ENCODE peak calls at places on chromosomes 4 and X, in six cellular contexts. One of them, this sample, is unnamed.

GRCh38 chrX:37871626-37872302 is 24.4 kb upstream of the DYNLT3 start:
- DNase-seq in endothelial cell of umbilical vein: peak; percentile 46
- DNase-seq in HepG2: no peak
- DNase-seq in A549: peak; percentile 52
- DNase-seq in GM12878: no peak
- DNase-seq in K562: peak; percentile 64
- DNase-seq in this sample: peak; percentile 64

GRCh38 chrX:64379924-64380323 is 15.3 kb downstream of the MTMR8 start:
- DNase-seq in endothelial cell of umbilical vein: no peak
- DNase-seq in HepG2: no peak
- DNase-seq in A549: no peak
- DNase-seq in K562: no peak
- DNase-seq in GM12878: no peak
- DNase-seq in this sample: no peak

GRCh38 chr4:133403913-133404312 is 254.8 kb downstream of the PCDH10 start:
- DNase-seq in HepG2: no peak
- DNase-seq in GM12878: no peak
- DNase-seq in A549: no peak
- DNase-seq in endothelial cell of umbilical vein: no peak
- DNase-seq in K562: peak; percentile 5
- DNase-seq in this sample: no peak

GRCh38 chr4:76283900-76284299 is 22.6 kb upstream of the STBD1 start:
- DNase-seq in A549: no peak
- DNase-seq in K562: no peak
- DNase-seq in GM12878: no peak
- DNase-seq in endothelial cell of umbilical vein: no peak
- DNase-seq in HepG2: no peak
- DNase-seq in this sample: no peak

GRCh38 chr4:186146443-186146842 is 41.9 kb downstream of the FAM149A start:
- DNase-seq in A549: no peak
- DNase-seq in GM12878: no peak
- DNase-seq in endothelial cell of umbilical vein: no peak
- DNase-seq in HepG2: no peak
- DNase-seq in K562: no peak
- DNase-seq in this sample: no peak

GRCh38 chr4:17613761-17614415 is 553 bp upstream of the MED28 start:
- DNase-seq in K562: no peak
- DNase-seq in A549: no peak
- DNase-seq in endothelial cell of umbilical vein: no peak
- DNase-seq in GM12878: no peak
- DNase-seq in HepG2: peak; percentile 50
- DNase-seq in this sample: peak; percentile 72

GRCh38 chr4:152643153-152644035 is 36.4 kb downstream of the TMEM154 start:
- DNase-seq in A549: no peak
- DNase-seq in endothelial cell of umbilical vein: no peak
- DNase-seq in HepG2: no peak
- DNase-seq in K562: peak; percentile 3
- DNase-seq in GM12878: peak; percentile 75
- DNase-seq in this sample: peak; percentile 92

GRCh38 chr4:124948976-124949597 is 236.6 kb upstream of the ANKRD50 start:
- DNase-seq in GM12878: no peak
- DNase-seq in A549: peak; percentile 6
- DNase-seq in endothelial cell of umbilical vein: peak; percentile 80
- DNase-seq in K562: no peak
- DNase-seq in HepG2: no peak
- DNase-seq in this sample: no peak

GRCh38 chrX:153416781-153417180 is 5.5 kb downstream of the ZFP92 start:
- DNase-seq in GM12878: no peak
- DNase-seq in K562: peak; percentile 63
- DNase-seq in HepG2: no peak
- DNase-seq in A549: no peak
- DNase-seq in endothelial cell of umbilical vein: no peak
- DNase-seq in this sample: no peak

GRCh38 chr4:40254961-40255721 is 58.3 kb downstream of the RHOH start:
- DNase-seq in HepG2: peak; percentile 9
- DNase-seq in K562: no peak
- DNase-seq in endothelial cell of umbilical vein: peak; percentile 71
- DNase-seq in A549: peak; percentile 76
- DNase-seq in GM12878: no peak
- DNase-seq in this sample: peak; percentile 47

GRCh38 chr4:120085705-120086104 is 19.1 kb upstream of the MAD2L1 start:
- DNase-seq in K562: no peak
- DNase-seq in HepG2: no peak
- DNase-seq in A549: no peak
- DNase-seq in GM12878: no peak
- DNase-seq in endothelial cell of umbilical vein: no peak
- DNase-seq in this sample: no peak

GRCh38 chrX:68719904-68720614 is 72.6 kb downstream of the STARD8 start:
- DNase-seq in HepG2: peak; percentile 9
- DNase-seq in GM12878: no peak
- DNase-seq in A549: peak; percentile 16
- DNase-seq in K562: peak; percentile 30
- DNase-seq in endothelial cell of umbilical vein: no peak
- DNase-seq in this sample: peak; percentile 25

GRCh38 chr4:148007303-148007702 is 275.4 kb downstream of the ARHGAP10 start:
- DNase-seq in endothelial cell of umbilical vein: peak; percentile 87
- DNase-seq in HepG2: no peak
- DNase-seq in A549: peak; percentile 85
- DNase-seq in GM12878: no peak
- DNase-seq in K562: peak; percentile 24
- DNase-seq in this sample: peak; percentile 27

GRCh38 chr4:949656-950055 is 17.4 kb downstream of the TMEM175 start:
- DNase-seq in endothelial cell of umbilical vein: no peak
- DNase-seq in K562: no peak
- DNase-seq in HepG2: no peak
- DNase-seq in GM12878: no peak
- DNase-seq in A549: no peak
- DNase-seq in this sample: no peak

GRCh38 chrX:11273544-11273943 is 19.7 kb upstream of the AMELX start:
- DNase-seq in K562: no peak
- DNase-seq in GM12878: no peak
- DNase-seq in A549: no peak
- DNase-seq in HepG2: no peak
- DNase-seq in endothelial cell of umbilical vein: no peak
- DNase-seq in this sample: no peak

GRCh38 chr4:68348577-68348976 is 1.3 kb downstream of the YTHDC1 start:
- DNase-seq in GM12878: no peak
- DNase-seq in A549: no peak
- DNase-seq in endothelial cell of umbilical vein: peak; percentile 26
- DNase-seq in HepG2: no peak
- DNase-seq in K562: no peak
- DNase-seq in this sample: peak; percentile 6

GRCh38 chr4:11702886-11703555 is 274.3 kb upstream of the HS3ST1 start:
- DNase-seq in A549: no peak
- DNase-seq in GM12878: no peak
- DNase-seq in K562: no peak
- DNase-seq in endothelial cell of umbilical vein: no peak
- DNase-seq in HepG2: no peak
- DNase-seq in this sample: no peak

GRCh38 chr4:26361287-26361686 is 40.5 kb downstream of the RBPJ start:
- DNase-seq in A549: no peak
- DNase-seq in GM12878: no peak
- DNase-seq in endothelial cell of umbilical vein: no peak
- DNase-seq in K562: no peak
- DNase-seq in HepG2: no peak
- DNase-seq in this sample: no peak

GRCh38 chr4:3077796-3078195 is 3.3 kb downstream of the HTT start:
- DNase-seq in A549: no peak
- DNase-seq in endothelial cell of umbilical vein: no peak
- DNase-seq in HepG2: no peak
- DNase-seq in K562: no peak
- DNase-seq in GM12878: peak; percentile 86
- DNase-seq in this sample: no peak

GRCh38 chrX:103688949-103689348 is 2.5 kb upstream of the MORF4L2 start:
- DNase-seq in GM12878: no peak
- DNase-seq in A549: peak; percentile 28
- DNase-seq in endothelial cell of umbilical vein: peak; percentile 29
- DNase-seq in K562: peak; percentile 25
- DNase-seq in HepG2: peak; percentile 21
- DNase-seq in this sample: peak; percentile 44

GRCh38 chrX:139949703-139950102 is 15.6 kb downstream of the CXorf66 start:
- DNase-seq in endothelial cell of umbilical vein: no peak
- DNase-seq in K562: no peak
- DNase-seq in A549: peak; percentile 9
- DNase-seq in HepG2: no peak
- DNase-seq in GM12878: no peak
- DNase-seq in this sample: no peak

GRCh38 chrX:154378059-154378798 is 866 bp upstream of the EMD start:
- DNase-seq in HepG2: no peak
- DNase-seq in endothelial cell of umbilical vein: peak; percentile 70
- DNase-seq in GM12878: no peak
- DNase-seq in A549: no peak
- DNase-seq in K562: no peak
- DNase-seq in this sample: no peak

GRCh38 chr4:56668267-56668666 is 12.8 kb downstream of the HOPX start:
- DNase-seq in GM12878: no peak
- DNase-seq in endothelial cell of umbilical vein: no peak
- DNase-seq in A549: peak; percentile 6
- DNase-seq in HepG2: no peak
- DNase-seq in K562: peak; percentile 14
- DNase-seq in this sample: no peak

DNA sequence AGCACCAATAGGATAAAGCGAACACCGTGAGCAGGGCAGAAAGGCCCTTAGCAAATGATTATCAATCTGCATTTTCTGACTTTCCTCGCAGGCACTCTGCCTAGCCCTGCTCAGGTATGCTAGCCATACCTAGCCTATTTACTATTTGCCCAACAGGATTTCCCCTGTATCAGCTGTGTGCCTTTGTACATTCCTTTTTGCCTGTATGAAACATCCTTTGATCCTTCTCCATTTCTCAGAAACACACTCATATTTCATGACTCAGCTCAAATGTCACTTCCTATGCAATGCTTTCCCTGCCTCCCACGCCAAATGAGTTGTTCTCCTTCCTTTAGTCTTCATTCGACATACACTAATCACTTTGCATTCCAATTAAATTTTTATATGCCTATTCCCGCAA is 37.2 kb downstream of the PCDH7 start:
- DNase-seq in GM12878: no peak
- DNase-seq in A549: no peak
- DNase-seq in K562: peak; percentile 2
- DNase-seq in HepG2: no peak
- DNase-seq in endothelial cell of umbilical vein: peak; percentile 90
- DNase-seq in this sample: peak; percentile 12
- TF ChIP-seq MAX in GM12878: no peak
- TF ChIP-seq MAX in A549: no peak
- TF ChIP-seq MAX in K562: no peak
- TF ChIP-seq MAX in HepG2: no peak
- TF ChIP-seq MAX in endothelial cell of umbilical vein: no peak
- TF ChIP-seq MAX in this sample: no peak

DNA sequence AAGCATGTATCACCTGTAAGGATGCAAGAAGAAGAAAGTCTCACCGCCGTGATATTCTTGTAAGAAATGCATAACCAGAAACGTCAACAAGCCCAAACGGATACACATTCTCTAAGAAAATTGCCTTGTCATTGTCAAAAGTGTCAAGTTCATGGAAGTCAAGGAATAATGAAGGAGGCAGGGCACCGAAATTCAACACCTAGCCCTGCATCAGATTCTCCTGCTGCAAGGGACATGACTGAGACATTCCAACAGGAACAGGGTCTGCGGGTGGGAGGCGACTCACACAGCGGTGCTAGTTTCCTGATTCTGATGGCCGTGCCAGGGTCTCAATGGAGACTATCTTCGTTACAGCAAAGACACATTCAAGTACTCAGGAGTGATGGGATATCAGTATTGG is 26.7 kb downstream of the IRF2 start:
- DNase-seq in GM12878: no peak
- DNase-seq in HepG2: no peak
- DNase-seq in endothelial cell of umbilical vein: no peak
- DNase-seq in A549: no peak
- DNase-seq in K562: peak; percentile 55
- DNase-seq in this sample: no peak
- TF ChIP-seq MYC in GM12878: no peak
- TF ChIP-seq MYC in HepG2: no peak
- TF ChIP-seq MYC in endothelial cell of umbilical vein: no peak
- TF ChIP-seq MYC in A549: no peak
- TF ChIP-seq MYC in K562: no peak
- TF ChIP-seq MYC in this sample: no peak

GRCh38 chr4:146255874-146256273 is 41.5 kb downstream of the REELD1 start:
- DNase-seq in A549: peak; percentile 46
- DNase-seq in endothelial cell of umbilical vein: peak; percentile 36
- DNase-seq in GM12878: no peak
- DNase-seq in HepG2: peak; percentile 3
- DNase-seq in K562: no peak
- DNase-seq in this sample: no peak

GRCh38 chr4:146256328-146256727 is 42.0 kb downstream of the REELD1 start:
- DNase-seq in endothelial cell of umbilical vein: peak; percentile 31
- DNase-seq in K562: no peak
- DNase-seq in A549: no peak
- DNase-seq in HepG2: no peak
- DNase-seq in GM12878: no peak
- DNase-seq in this sample: no peak

GRCh38 chr4:146257511-146257910 is 43.2 kb downstream of the REELD1 start:
- DNase-seq in GM12878: no peak
- DNase-seq in A549: no peak
- DNase-seq in endothelial cell of umbilical vein: no peak
- DNase-seq in HepG2: no peak
- DNase-seq in K562: no peak
- DNase-seq in this sample: no peak

GRCh38 chr4:146255463-146255862 is 41.1 kb downstream of the REELD1 start:
- DNase-seq in A549: no peak
- DNase-seq in K562: no peak
- DNase-seq in endothelial cell of umbilical vein: no peak
- DNase-seq in HepG2: no peak
- DNase-seq in GM12878: no peak
- DNase-seq in this sample: no peak

DNA sequence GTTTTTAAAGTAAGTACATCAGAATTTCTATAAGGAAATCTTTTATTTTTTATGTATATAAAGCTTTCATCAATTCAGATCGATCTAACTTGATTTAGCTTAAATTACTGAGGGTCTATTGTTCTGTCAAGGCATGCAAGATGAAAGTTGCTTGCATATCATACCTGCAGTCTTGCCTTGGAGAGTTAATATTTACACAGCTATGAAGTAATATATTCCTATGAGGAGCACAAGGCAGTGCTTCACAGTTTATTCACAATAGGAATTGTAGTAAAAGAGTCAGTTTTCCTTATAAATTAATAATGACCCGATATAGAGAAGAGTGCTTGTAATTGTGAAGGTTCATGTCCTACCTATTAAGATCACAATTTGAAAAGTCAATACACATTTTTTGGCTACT is 38.6 kb downstream of the REELD1 start:
- DNase-seq in A549: no peak
- DNase-seq in endothelial cell of umbilical vein: no peak
- DNase-seq in K562: no peak
- DNase-seq in HepG2: peak; percentile 25
- DNase-seq in GM12878: no peak
- DNase-seq in this sample: no peak
- TF ChIP-seq MAX in A549: no peak
- TF ChIP-seq MAX in endothelial cell of umbilical vein: no peak
- TF ChIP-seq MAX in K562: no peak
- TF ChIP-seq MAX in HepG2: no peak
- TF ChIP-seq MAX in GM12878: no peak
- TF ChIP-seq MAX in this sample: no peak

DNA sequence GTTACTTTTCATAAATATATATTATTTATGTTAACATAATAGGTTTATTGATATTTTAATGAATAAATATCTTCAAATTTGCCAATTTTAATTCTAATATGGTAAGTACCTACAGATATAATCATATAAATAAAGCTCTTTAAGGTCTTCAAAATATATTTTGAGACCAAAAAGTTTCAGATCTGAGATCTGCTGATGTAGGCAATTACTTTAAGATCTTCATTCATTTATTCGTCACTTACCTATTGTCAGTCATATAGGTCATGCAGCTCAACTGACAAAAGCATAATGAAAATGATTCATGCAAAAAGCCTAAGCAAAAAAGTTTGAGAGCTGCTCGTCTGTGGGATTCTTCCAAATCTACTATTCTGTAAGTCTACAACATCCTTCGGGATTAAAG is 64.8 kb downstream of the AFAP1 start:
- DNase-seq in HepG2: no peak
- DNase-seq in GM12878: no peak
- DNase-seq in A549: no peak
- DNase-seq in K562: no peak
- DNase-seq in endothelial cell of umbilical vein: no peak
- DNase-seq in this sample: no peak
- TF ChIP-seq MYC in HepG2: no peak
- TF ChIP-seq MYC in GM12878: no peak
- TF ChIP-seq MYC in A549: no peak
- TF ChIP-seq MYC in K562: no peak
- TF ChIP-seq MYC in endothelial cell of umbilical vein: no peak
- TF ChIP-seq MYC in this sample: no peak